ENCODE peak calls at places on chromosome 11, in five cellular contexts. S, F, V, G and O are unnamed samples.

GRCh38 chr11:7690648-7691047 is 15.6 kb downstream of the OVCH2 start:
- DNase-seq in F (no peak), S (no peak), V (no peak), G (no peak), O (peak; percentile 56)

GRCh38 chr11:94895971-94896370 is 77.4 kb downstream of the CWC15 start:
- DNase-seq in F (peak; percentile 52), G (no peak), S (no peak), V (peak; percentile 44), O (no peak)

GRCh38 chr11:8567597-8568198 is 26.3 kb downstream of the STK33 start:
- DNase-seq in S (no peak), F (no peak), G (no peak), V (peak; percentile 7), O (no peak)

GRCh38 chr11:126733685-126734084 is 266.9 kb downstream of the KIRREL3 start:
- DNase-seq in F (no peak), G (no peak), S (no peak), V (no peak), O (no peak)

GRCh38 chr11:122140535-122140934 is 24.5 kb upstream of the BLID start:
- DNase-seq in F (peak; percentile 72), S (no peak), V (no peak), G (no peak), O (no peak)

GRCh38 chr11:2815762-2816496 is 69.6 kb downstream of the CDKN1C start:
- DNase-seq in G (no peak), V (no peak), S (no peak), F (no peak), O (no peak)

GRCh38 chr11:29214833-29215232 is 802.0 kb downstream of the KCNA4 start:
- DNase-seq in V (peak; percentile 1), F (no peak), G (no peak), S (no peak), O (no peak)

GRCh38 chr11:83071641-83072591 is at the start of gene RAB30:
- DNase-seq in G (peak; percentile 97), F (peak; percentile 100), V (peak; percentile 100), S (peak; percentile 99), O (peak; percentile 100)

GRCh38 chr11:69171476-69171875 is 15.7 kb downstream of the SMIM38 start:
- DNase-seq in F (no peak), S (no peak), G (no peak), V (no peak), O (no peak)

GRCh38 chr11:120235024-120235628 is 4.8 kb upstream of the POU2F3 start:
- DNase-seq in F (peak; percentile 70), G (peak; percentile 82), S (peak; percentile 66), V (no peak), O (no peak)

GRCh38 chr11:119912214-119912613 is 183.2 kb upstream of the NECTIN1 start:
- DNase-seq in G (no peak), F (no peak), V (no peak), S (no peak), O (no peak)

GRCh38 chr11:2320591-2321310 is 18.9 kb downstream of the TSPAN32 start:
- DNase-seq in G (no peak), V (no peak), S (no peak), F (no peak), O (no peak)

GRCh38 chr11:105000167-105000566 is 22.8 kb downstream of the CASP5 start:
- DNase-seq in S (no peak), F (no peak), G (no peak), V (no peak), O (peak; percentile 33)

GRCh38 chr11:35412285-35412684 is 7.1 kb downstream of the SLC1A2 start:
- DNase-seq in V (no peak), S (no peak), G (no peak), F (no peak), O (no peak)
- TF ChIP-seq CTCF in V (peak; percentile 51), S (peak; percentile 70), G (peak; percentile 18), F (peak; percentile 78), O (peak; percentile 55)

DNA sequence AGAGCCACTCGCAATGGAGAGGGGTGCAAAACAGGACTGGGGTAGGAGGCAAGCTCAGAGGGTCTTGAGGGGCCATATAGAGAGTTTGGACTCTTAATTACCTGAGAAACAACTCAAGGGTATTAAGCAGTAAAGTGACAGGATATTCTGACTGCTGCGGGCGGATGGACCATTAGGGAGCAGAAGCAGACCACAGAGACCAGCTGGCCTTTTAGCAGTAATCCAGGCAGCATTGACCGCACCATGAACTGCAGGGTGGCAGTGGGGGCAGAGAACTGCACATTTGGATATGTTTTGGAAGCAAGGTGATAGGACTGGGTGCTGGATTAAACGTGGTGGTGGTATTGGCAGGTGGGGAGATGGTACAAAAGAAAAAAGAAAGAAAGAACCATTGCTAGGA is 125.3 kb downstream of the DBX1 start:
- DNase-seq in S (no peak), F (no peak), V (no peak), G (no peak), O (no peak)
- H3K4me3 ChIP-seq in S (no peak overlapping the region), F (no peak overlapping the region), V (no peak overlapping the region), G (no peak overlapping the region), O (no peak overlapping the region)

GRCh38 chr11:65468874-65469333 is 29.9 kb upstream of the MALAT1 start:
- DNase-seq in V (no peak), G (peak; percentile 95), F (peak; percentile 91), S (peak; percentile 83), O (no peak)
- TF ChIP-seq CTCF in V (peak; percentile 72), G (peak; percentile 96), F (peak; percentile 91), S (peak; percentile 89), O (peak; percentile 52)

GRCh38 chr11:100512475-100512874 is 174.6 kb upstream of the ARHGAP42 start:
- DNase-seq in S (no peak), V (peak; percentile 1), G (no peak), F (no peak), O (no peak)

GRCh38 chr11:100515087-100515486 is 172.0 kb upstream of the ARHGAP42 start:
- DNase-seq in S (no peak), F (peak; percentile 47), G (no peak), V (peak; percentile 9), O (no peak)
- H3K4me3 ChIP-seq in S (no peak overlapping the region), F (no peak overlapping the region), G (no peak overlapping the region), V (no peak overlapping the region), O (no peak overlapping the region)

GRCh38 chr11:76577199-76577920 is 93.2 kb downstream of the LRRC32 start:
- DNase-seq in G (no peak), S (no peak), V (peak; percentile 88), F (peak; percentile 95), O (no peak)

GRCh38 chr11:76579752-76580151 is 90.8 kb downstream of the LRRC32 start:
- DNase-seq in S (no peak), G (no peak), F (no peak), V (no peak), O (no peak)

GRCh38 chr11:76577921-76578654 is 92.5 kb downstream of the LRRC32 start:
- DNase-seq in G (no peak), V (no peak), F (no peak), S (no peak), O (no peak)

GRCh38 chr11:76578655-76579046 is 91.9 kb downstream of the LRRC32 start:
- DNase-seq in S (no peak), G (no peak), F (no peak), V (no peak), O (no peak)

GRCh38 chr11:76579047-76579751 is 91.3 kb downstream of the LRRC32 start:
- DNase-seq in F (no peak), G (no peak), S (peak; percentile 41), V (no peak), O (no peak)
- TF ChIP-seq CTCF in F (no peak), G (no peak), S (peak; percentile 75), V (peak; percentile 4), O (peak; percentile 27)

GRCh38 chr11:15011741-15012140 is 39.6 kb upstream of the CALCA start:
- DNase-seq in F (no peak), V (no peak), G (no peak), S (no peak), O (no peak)

GRCh38 chr11:15010860-15011259 is 38.7 kb upstream of the CALCA start:
- DNase-seq in G (no peak), V (no peak), S (no peak), F (no peak), O (no peak)

DNA sequence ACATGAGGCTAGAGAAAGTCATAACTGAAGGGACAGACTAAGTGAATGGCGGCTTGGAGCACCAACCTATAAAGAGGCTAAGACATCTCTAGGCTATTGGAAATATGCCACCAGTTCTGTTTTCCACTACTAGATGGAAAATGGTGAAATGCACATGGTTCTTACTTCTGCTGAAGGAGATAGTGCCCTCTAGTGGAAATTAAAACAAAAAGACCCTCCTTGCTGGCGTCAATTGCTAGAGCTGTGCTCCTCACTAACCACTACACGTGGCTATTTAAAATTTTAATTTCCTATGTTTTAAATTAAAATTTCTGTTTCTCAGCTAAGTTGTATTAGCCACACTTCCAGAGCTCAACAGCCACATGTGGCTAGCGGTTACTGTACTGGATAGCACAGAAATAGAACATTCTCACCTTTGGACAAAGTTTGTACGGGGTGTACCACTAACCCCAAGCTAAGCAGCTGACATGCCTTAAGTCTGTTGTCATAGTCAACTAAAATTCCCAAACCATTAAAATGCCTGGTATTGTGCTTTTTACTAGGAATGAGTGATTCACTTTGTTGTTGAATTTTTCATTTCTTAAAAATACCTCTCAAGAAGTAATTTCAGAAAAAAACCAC is 34.1 kb upstream of the CALCA start:
- DNase-seq in G (no peak), F (no peak), S (peak; percentile 59), V (peak; percentile 10), O (peak; percentile 37)
- H3K4me3 ChIP-seq in G (no peak overlapping the region), F (no peak overlapping the region), S (no peak overlapping the region), V (no peak overlapping the region), O (no peak overlapping the region)

GRCh38 chr11:20909995-20910726 is 240.8 kb downstream of the NELL1 start:
- DNase-seq in V (no peak), S (no peak), F (no peak), G (no peak), O (no peak)
- TF ChIP-seq CTCF in V (no peak), S (no peak), F (no peak), G (no peak), O (no peak)

GRCh38 chr11:76667856-76668255 is 2.7 kb downstream of the LRRC32 start:
- DNase-seq in G (no peak), S (no peak), V (no peak), F (no peak), O (no peak)

GRCh38 chr11:76666408-76666807 is 4.1 kb downstream of the LRRC32 start:
- DNase-seq in F (no peak), S (peak; percentile 27), G (no peak), V (no peak), O (no peak)

GRCh38 chr11:76668362-76669155 is 2.0 kb downstream of the LRRC32 start:
- DNase-seq in G (no peak), F (no peak), V (no peak), S (no peak), O (no peak)

GRCh38 chr11:76666830-76667229 is 3.7 kb downstream of the LRRC32 start:
- DNase-seq in F (no peak), G (no peak), V (no peak), S (no peak), O (no peak)

GRCh38 chr11:76667271-76667818 is 3.2 kb downstream of the LRRC32 start:
- DNase-seq in V (no peak), G (no peak), F (no peak), S (peak; percentile 72), O (no peak)
- H3K4me3 ChIP-seq in V (no peak overlapping the region), G (no peak overlapping the region), F (no peak overlapping the region), S (peak overlapping the region; percentile 79), O (no peak overlapping the region)

GRCh38 chr11:70532728-70533127 is 134.4 kb downstream of the CTTN start:
- DNase-seq in F (no peak), S (no peak), G (no peak), V (no peak), O (no peak)
- TF ChIP-seq CTCF in F (no peak), S (no peak), G (no peak), V (no peak), O (no peak)